ENCODE peak calls at places on chromosomes 11 and 22, in nine cellular contexts. Q, B, E, D, X, Y, K, M and S are unnamed samples.

GRCh38 chr22:29621761-29622526 is 18.5 kb downstream of the NF2 start:
- DNase-seq in Q (no peak), B (peak), E (peak), D (peak), X (no peak), Y (peak), K (no peak), M (no peak), S (no peak)

GRCh38 chr11:75429902-75430691 is 2.9 kb downstream of the KLHL35 start:
- DNase-seq in Q (no peak), B (no peak), E (peak), D (peak), X (peak), Y (no peak), K (peak), M (peak), S (no peak)

GRCh38 chr11:46122955-46123354 is 1.7 kb upstream of the PHF21A start:
- DNase-seq in Q (no peak), B (no peak), E (peak), D (peak), X (no peak), Y (peak), K (no peak), M (no peak), S (no peak)

GRCh38 chr11:8905528-8906165 is 5.3 kb upstream of the AKIP1 start:
- DNase-seq in Q (no peak), B (no peak), E (peak), D (peak), X (no peak), Y (peak), K (no peak), M (no peak), S (no peak)

GRCh38 chr11:134332189-134332631 is 422 bp downstream of the GLB1L2 start:
- DNase-seq in Q (no peak), B (no peak), E (no peak), D (no peak), X (peak), Y (peak), K (peak), M (no peak), S (no peak)

GRCh38 chr11:33187851-33188722 is 26.8 kb upstream of the CSTF3 start:
- DNase-seq in Q (no peak), B (no peak), E (no peak), D (peak), X (peak), Y (no peak), K (no peak), M (no peak), S (no peak)

GRCh38 chr22:27970596-27971220 is 51.7 kb upstream of the PITPNB start:
- DNase-seq in Q (no peak), B (no peak), E (peak), D (no peak), X (no peak), Y (no peak), K (no peak), M (no peak), S (no peak)

GRCh38 chr11:67449116-67449844 is 3.2 kb downstream of the GPR152 start:
- DNase-seq in Q (no peak), B (no peak), E (no peak), D (no peak), X (no peak), Y (no peak), K (no peak), M (no peak), S (no peak)

GRCh38 chr11:16097543-16097942 is 258.8 kb downstream of the SOX6 start:
- DNase-seq in Q (no peak), B (no peak), E (no peak), D (no peak), X (no peak), Y (peak), K (no peak), M (no peak), S (no peak)

GRCh38 chr22:38074181-38075104 is 9.5 kb downstream of the SLC16A8 start:
- DNase-seq in Q (no peak), B (no peak), E (peak), D (peak), X (no peak), Y (no peak), K (no peak), M (no peak), S (no peak)

GRCh38 chr22:24451162-24451561 is 23.8 kb downstream of the ADORA2A start:
- DNase-seq in Q (no peak), B (no peak), E (no peak), D (no peak), X (no peak), Y (no peak), K (no peak), M (no peak), S (peak)

GRCh38 chr11:17811416-17811815 is 76.8 kb downstream of the KCNC1 start:
- DNase-seq in Q (no peak), B (no peak), E (no peak), D (no peak), X (no peak), Y (no peak), K (no peak), M (no peak), S (no peak)

GRCh38 chr22:39994046-39994565 is 648 bp upstream of the FAM83F start:
- DNase-seq in Q (no peak), B (no peak), E (no peak), D (no peak), X (no peak), Y (no peak), K (no peak), M (no peak), S (no peak)

GRCh38 chr22:46070722-46071450 is 79.4 kb upstream of the PPARA start:
- DNase-seq in Q (peak), B (no peak), E (peak), D (peak), X (peak), Y (peak), K (peak), M (no peak), S (peak)

GRCh38 chr11:69538840-69539239 is 57.4 kb downstream of the LINC01488 start:
- DNase-seq in Q (peak), B (no peak), E (no peak), D (no peak), X (no peak), Y (no peak), K (no peak), M (no peak), S (no peak)

GRCh38 chr11:47271961-47272661 is 2.2 kb downstream of the MADD start:
- DNase-seq in Q (no peak), B (no peak), E (no peak), D (peak), X (peak), Y (no peak), K (no peak), M (no peak), S (no peak)

GRCh38 chr11:75198278-75198948 is 42.2 kb upstream of the TPBGL start:
- DNase-seq in Q (no peak), B (no peak), E (no peak), D (no peak), X (no peak), Y (peak), K (no peak), M (no peak), S (no peak)

GRCh38 chr11:130897262-130898182 is 18.8 kb downstream of the SNX19 start:
- DNase-seq in Q (no peak), B (no peak), E (peak), D (peak), X (peak), Y (peak), K (no peak), M (no peak), S (peak)

GRCh38 chr11:61056566-61056965 is 45.7 kb upstream of the CD5 start:
- DNase-seq in Q (peak), B (no peak), E (no peak), D (no peak), X (no peak), Y (no peak), K (no peak), M (no peak), S (peak)

GRCh38 chr11:62142921-62143320 is 19.1 kb downstream of the INCENP start:
- DNase-seq in Q (peak), B (no peak), E (no peak), D (no peak), X (no peak), Y (no peak), K (no peak), M (no peak), S (peak)

GRCh38 chr11:68146704-68147474 is 25.7 kb upstream of the CHKA start:
- DNase-seq in Q (peak), B (no peak), E (peak), D (peak), X (peak), Y (peak), K (no peak), M (no peak), S (no peak)

GRCh38 chr22:37686002-37686982 is at the start of gene NOL12:
- DNase-seq in Q (peak), B (peak), E (peak), D (peak), X (peak), Y (peak), K (peak), M (peak), S (no peak)

GRCh38 chr11:90847268-90847886 is 624.5 kb upstream of the CHORDC1 start:
- DNase-seq in Q (no peak), B (no peak), E (no peak), D (no peak), X (no peak), Y (no peak), K (no peak), M (no peak), S (no peak)

GRCh38 chr11:66743271-66743968 is 14.4 kb upstream of the SPTBN2 start:
- DNase-seq in Q (no peak), B (no peak), E (no peak), D (no peak), X (peak), Y (peak), K (no peak), M (no peak), S (no peak)

GRCh38 chr11:50188040-50188439 is 155.4 kb downstream of the OR4C45 start:
- DNase-seq in Q (no peak), B (no peak), E (no peak), D (no peak), X (no peak), Y (no peak), K (no peak), M (no peak), S (no peak)

GRCh38 chr22:46229701-46230100 is 20.4 kb downstream of the CDPF1 start:
- DNase-seq in Q (no peak), B (no peak), E (peak), D (no peak), X (no peak), Y (no peak), K (no peak), M (no peak), S (no peak)

GRCh38 chr11:68653486-68654430 is 30.6 kb upstream of the GAL start:
- DNase-seq in Q (peak), B (no peak), E (no peak), D (no peak), X (no peak), Y (no peak), K (no peak), M (no peak), S (peak)

GRCh38 chr22:44199866-44200265 is 19.1 kb downstream of the PARVG start:
- DNase-seq in Q (peak), B (no peak), E (no peak), D (no peak), X (no peak), Y (no peak), K (no peak), M (no peak), S (no peak)

GRCh38 chr22:40183029-40183581 is 5.4 kb downstream of the TNRC6B start:
- DNase-seq in Q (no peak), B (no peak), E (peak), D (peak), X (peak), Y (peak), K (no peak), M (no peak), S (no peak)

GRCh38 chr11:102117472-102118113 is 7.3 kb downstream of the YAP1 start:
- DNase-seq in Q (no peak), B (no peak), E (peak), D (no peak), X (no peak), Y (no peak), K (no peak), M (no peak), S (no peak)

GRCh38 chr22:40524392-40525249 is 111.9 kb downstream of the MRTFA start:
- DNase-seq in Q (no peak), B (no peak), E (peak), D (no peak), X (no peak), Y (peak), K (no peak), M (no peak), S (no peak)

GRCh38 chr22:48889209-48889830 is 938.4 kb downstream of the BRD1 start:
- DNase-seq in Q (peak), B (no peak), E (no peak), D (no peak), X (no peak), Y (no peak), K (no peak), M (no peak), S (peak)

GRCh38 chr11:29616611-29617010 is 400.2 kb downstream of the KCNA4 start:
- DNase-seq in Q (no peak), B (no peak), E (peak), D (peak), X (no peak), Y (peak), K (no peak), M (no peak), S (no peak)

GRCh38 chr11:15109602-15110001 is 5.1 kb upstream of the INSC start:
- DNase-seq in Q (no peak), B (no peak), E (no peak), D (no peak), X (no peak), Y (no peak), K (no peak), M (no peak), S (no peak)

GRCh38 chr22:38921801-38922200 is 35.6 kb upstream of the APOBEC3A start:
- DNase-seq in Q (no peak), B (no peak), E (no peak), D (no peak), X (no peak), Y (no peak), K (no peak), M (no peak), S (no peak)

GRCh38 chr22:42873361-42873760 is 16.3 kb upstream of the ARFGAP3 start:
- DNase-seq in Q (no peak), B (no peak), E (no peak), D (peak), X (no peak), Y (no peak), K (no peak), M (no peak), S (no peak)